ENCODE peak calls at places on chromosomes 6 and 20, in five cellular contexts. One of them, this sample, is unnamed.

GRCh38 chr6:51626391-51626790 is 461.0 kb downstream of the PKHD1 start:
- DNase-seq in GM23338: no peak
- DNase-seq in HCT116: no peak
- DNase-seq in HepG2: no peak
- DNase-seq in H1: no peak
- DNase-seq in this sample: no peak

GRCh38 chr6:12288844-12289654 is 1.1 kb upstream of the EDN1 start:
- DNase-seq in HepG2: peak
- DNase-seq in H1: peak
- DNase-seq in GM23338: peak
- DNase-seq in HCT116: peak
- DNase-seq in this sample: no peak

GRCh38 chr6:38856490-38856889 is 141.4 kb downstream of the DNAH8 start:
- DNase-seq in HCT116: no peak
- DNase-seq in GM23338: no peak
- DNase-seq in H1: no peak
- DNase-seq in HepG2: no peak
- DNase-seq in this sample: no peak

GRCh38 chr20:20360464-20360863 is 7.4 kb upstream of the INSM1 start:
- DNase-seq in GM23338: peak
- DNase-seq in H1: no peak
- DNase-seq in HCT116: peak
- DNase-seq in HepG2: peak
- DNase-seq in this sample: peak

GRCh38 chr20:45888681-45889080 is 1.3 kb upstream of the SPATA25 start:
- DNase-seq in H1: no peak
- DNase-seq in HCT116: no peak
- DNase-seq in HepG2: no peak
- DNase-seq in GM23338: no peak
- DNase-seq in this sample: no peak

GRCh38 chr20:64091762-64092161 is 7.6 kb upstream of the LKAAEAR1 start:
- DNase-seq in H1: no peak
- DNase-seq in GM23338: peak
- DNase-seq in HCT116: no peak
- DNase-seq in HepG2: no peak
- DNase-seq in this sample: no peak

GRCh38 chr20:38934530-38934929 is 8.3 kb downstream of the FAM83D start:
- DNase-seq in H1: no peak
- DNase-seq in GM23338: no peak
- DNase-seq in HCT116: no peak
- DNase-seq in HepG2: no peak
- DNase-seq in this sample: no peak

GRCh38 chr6:101393291-101394251 is at the start of gene GRIK2:
- DNase-seq in GM23338: peak
- DNase-seq in H1: peak
- DNase-seq in HepG2: no peak
- DNase-seq in HCT116: no peak
- DNase-seq in this sample: no peak

GRCh38 chr6:10350720-10351119 is 64.2 kb downstream of the TFAP2A start:
- DNase-seq in H1: no peak
- DNase-seq in HCT116: no peak
- DNase-seq in GM23338: no peak
- DNase-seq in HepG2: no peak
- DNase-seq in this sample: no peak

GRCh38 chr20:57244627-57245214 is 21.7 kb downstream of the BMP7 start:
- DNase-seq in H1: peak
- DNase-seq in GM23338: peak
- DNase-seq in HepG2: no peak
- DNase-seq in HCT116: no peak
- DNase-seq in this sample: no peak

GRCh38 chr6:145012039-145012662 is 723.2 kb downstream of the EPM2A start:
- DNase-seq in H1: no peak
- DNase-seq in HepG2: no peak
- DNase-seq in HCT116: no peak
- DNase-seq in GM23338: no peak
- DNase-seq in this sample: no peak

GRCh38 chr20:14582855-14583254 is 245.4 kb upstream of the FLRT3 start:
- DNase-seq in HepG2: no peak
- DNase-seq in HCT116: no peak
- DNase-seq in H1: no peak
- DNase-seq in GM23338: no peak
- DNase-seq in this sample: no peak

GRCh38 chr6:42211726-42212125 is 5.9 kb downstream of the MRPS10 start:
- DNase-seq in HCT116: no peak
- DNase-seq in H1: no peak
- DNase-seq in GM23338: no peak
- DNase-seq in HepG2: no peak
- DNase-seq in this sample: no peak

GRCh38 chr6:109079981-109080380 is 14.7 kb downstream of the SESN1 start:
- DNase-seq in H1: no peak
- DNase-seq in HepG2: no peak
- DNase-seq in GM23338: no peak
- DNase-seq in HCT116: no peak
- DNase-seq in this sample: no peak

DNA sequence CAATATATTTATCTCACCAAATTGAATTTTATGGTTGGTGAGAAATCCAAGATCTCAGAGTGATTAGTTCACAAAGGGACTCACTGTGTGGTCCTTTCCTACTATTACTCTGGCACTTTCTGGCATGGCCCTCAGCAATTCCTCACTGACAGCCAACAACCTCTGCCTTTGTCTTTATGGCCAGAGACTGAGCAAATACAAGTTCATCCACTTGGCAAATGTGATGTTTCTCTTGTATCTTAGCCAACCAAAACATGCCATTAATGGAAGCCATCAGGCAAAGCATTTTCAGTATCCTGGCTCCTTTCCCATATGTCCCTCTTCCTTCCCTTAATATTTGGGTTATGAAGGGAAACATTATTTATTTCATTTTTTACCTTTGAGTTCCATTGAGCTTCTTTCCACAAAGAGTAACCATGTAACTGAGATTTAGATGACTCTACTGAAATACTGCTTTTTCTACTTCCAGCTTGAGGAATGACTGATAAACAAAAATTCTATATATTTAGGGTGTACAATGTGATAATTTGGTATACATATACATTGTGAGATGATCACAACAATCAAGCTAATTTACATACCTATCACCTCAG is 30.8 kb upstream of the SMLR1 start:
- DNase-seq in HepG2: no peak
- DNase-seq in GM23338: peak
- DNase-seq in H1: no peak
- DNase-seq in HCT116: no peak
- DNase-seq in this sample: no peak
- TF ChIP-seq POLR2AphosphoS5 in HepG2: no peak
- TF ChIP-seq POLR2AphosphoS5 in GM23338: no peak
- TF ChIP-seq POLR2AphosphoS5 in H1: no peak
- TF ChIP-seq POLR2AphosphoS5 in HCT116: no peak
- TF ChIP-seq POLR2AphosphoS5 in this sample: no peak

GRCh38 chr20:22568872-22569344 is 15.5 kb downstream of the FOXA2 start:
- DNase-seq in HCT116: no peak
- DNase-seq in GM23338: no peak
- DNase-seq in HepG2: no peak
- DNase-seq in H1: no peak
- DNase-seq in this sample: no peak
- TF ChIP-seq EZH2 in HCT116: no peak
- TF ChIP-seq EZH2 in GM23338: peak
- TF ChIP-seq EZH2 in HepG2: no peak
- TF ChIP-seq EZH2 in H1: peak
- TF ChIP-seq EZH2 in this sample: peak

DNA sequence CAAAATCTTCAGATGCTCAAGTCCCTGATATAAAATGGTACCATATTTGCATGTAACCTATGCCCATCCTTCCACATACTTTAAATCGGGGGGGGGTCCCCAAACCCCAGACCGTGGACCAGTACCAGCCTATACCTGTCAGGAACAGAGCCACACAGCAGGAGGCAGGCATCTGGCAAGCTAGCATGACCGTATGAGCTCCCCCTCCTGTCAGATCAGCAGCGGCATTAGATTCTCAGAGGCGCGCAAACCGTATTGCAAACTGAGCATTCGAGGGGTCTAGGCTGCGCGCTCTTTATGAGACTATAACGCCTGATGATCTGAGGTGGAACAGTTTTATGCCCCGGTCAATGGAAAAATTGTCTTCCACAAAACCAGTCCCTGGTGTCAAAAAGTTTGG is 30.7 kb downstream of the FGD2 start:
- DNase-seq in GM23338: peak
- DNase-seq in H1: no peak
- DNase-seq in HCT116: no peak
- DNase-seq in HepG2: no peak
- DNase-seq in this sample: no peak
- TF ChIP-seq POLR2AphosphoS5 in GM23338: no peak
- TF ChIP-seq POLR2AphosphoS5 in H1: no peak
- TF ChIP-seq POLR2AphosphoS5 in HCT116: no peak
- TF ChIP-seq POLR2AphosphoS5 in HepG2: no peak
- TF ChIP-seq POLR2AphosphoS5 in this sample: no peak

GRCh38 chr6:1613631-1614447 is 4.1 kb downstream of the FOXC1 start:
- DNase-seq in HepG2: no peak
- DNase-seq in GM23338: peak
- DNase-seq in HCT116: no peak
- DNase-seq in H1: peak
- DNase-seq in this sample: no peak

GRCh38 chr6:1615651-1616420 is 6.1 kb downstream of the FOXC1 start:
- DNase-seq in GM23338: no peak
- DNase-seq in HepG2: no peak
- DNase-seq in H1: no peak
- DNase-seq in HCT116: no peak
- DNase-seq in this sample: no peak

GRCh38 chr6:1614767-1615650 is 5.3 kb downstream of the FOXC1 start:
- DNase-seq in HCT116: no peak
- DNase-seq in GM23338: peak
- DNase-seq in H1: no peak
- DNase-seq in HepG2: no peak
- DNase-seq in this sample: no peak

GRCh38 chr6:1612902-1613301 is 3.2 kb downstream of the FOXC1 start:
- DNase-seq in H1: no peak
- DNase-seq in GM23338: no peak
- DNase-seq in HepG2: no peak
- DNase-seq in HCT116: no peak
- DNase-seq in this sample: no peak

DNA sequence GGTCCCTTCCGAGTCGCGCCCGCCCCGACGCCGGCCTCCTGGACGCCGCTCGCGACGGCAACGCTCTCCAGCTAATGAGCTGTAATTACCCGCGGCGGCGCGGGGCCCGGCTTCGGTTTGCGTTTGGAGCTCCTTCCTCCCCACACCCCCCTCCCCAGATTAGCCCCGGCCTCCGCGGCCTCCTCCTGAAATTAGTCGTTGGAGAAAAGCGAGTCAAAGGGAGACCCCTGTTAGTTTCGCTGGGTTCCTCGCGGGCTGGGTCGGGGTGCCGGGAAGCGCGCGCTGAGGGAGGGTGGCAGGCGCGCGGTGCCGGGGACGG is 4.7 kb downstream of the FOXC1 start:
- DNase-seq in H1: no peak
- DNase-seq in HepG2: no peak
- DNase-seq in GM23338: peak
- DNase-seq in HCT116: no peak
- DNase-seq in this sample: no peak
- TF ChIP-seq EZH2 in H1: peak
- TF ChIP-seq EZH2 in HepG2: no peak
- TF ChIP-seq EZH2 in GM23338: peak
- TF ChIP-seq EZH2 in HCT116: no peak
- TF ChIP-seq EZH2 in this sample: no peak

GRCh38 chr20:12316794-12317193 is 399.1 kb downstream of the BTBD3 start:
- DNase-seq in HepG2: no peak
- DNase-seq in H1: no peak
- DNase-seq in GM23338: peak
- DNase-seq in HCT116: no peak
- DNase-seq in this sample: no peak
- TF ChIP-seq POLR2AphosphoS5 in HepG2: no peak
- TF ChIP-seq POLR2AphosphoS5 in H1: no peak
- TF ChIP-seq POLR2AphosphoS5 in GM23338: no peak
- TF ChIP-seq POLR2AphosphoS5 in HCT116: no peak
- TF ChIP-seq POLR2AphosphoS5 in this sample: no peak

GRCh38 chr6:132623446-132623845 is 629 bp downstream of the TAAR2 start:
- DNase-seq in GM23338: no peak
- DNase-seq in HCT116: no peak
- DNase-seq in H1: no peak
- DNase-seq in HepG2: no peak
- DNase-seq in this sample: no peak
- TF ChIP-seq EZH2 in GM23338: no peak
- TF ChIP-seq EZH2 in HCT116: no peak
- TF ChIP-seq EZH2 in H1: no peak
- TF ChIP-seq EZH2 in HepG2: no peak
- TF ChIP-seq EZH2 in this sample: no peak

DNA sequence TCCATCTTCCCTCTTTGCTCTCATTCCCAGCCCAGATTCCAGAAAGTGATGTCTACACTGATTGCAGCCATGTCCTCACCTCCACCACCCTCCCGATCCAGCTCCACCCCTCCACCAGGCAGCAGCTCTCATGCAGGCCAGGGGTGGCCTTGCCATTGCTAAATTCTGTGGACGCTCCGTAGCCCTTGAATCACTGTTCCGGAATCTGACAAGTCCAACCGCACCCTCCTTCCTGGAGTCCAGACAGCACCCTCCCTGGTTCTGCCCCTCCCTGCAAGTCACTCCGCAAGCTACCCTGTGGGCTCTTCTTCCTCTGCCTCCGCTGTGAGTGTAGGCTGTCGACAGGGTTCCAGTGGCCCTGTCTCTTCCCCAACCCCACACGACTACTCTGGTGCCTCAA is 26.2 kb downstream of the TNXB start:
- DNase-seq in HepG2: no peak
- DNase-seq in HCT116: no peak
- DNase-seq in GM23338: no peak
- DNase-seq in H1: no peak
- DNase-seq in this sample: no peak
- TF ChIP-seq POLR2AphosphoS5 in HepG2: no peak
- TF ChIP-seq POLR2AphosphoS5 in HCT116: no peak
- TF ChIP-seq POLR2AphosphoS5 in GM23338: no peak
- TF ChIP-seq POLR2AphosphoS5 in H1: no peak
- TF ChIP-seq POLR2AphosphoS5 in this sample: no peak

This sample was measured in SK-N-MC.